ENCODE peak calls at places on chromosomes 16 and 17, in seven cellular contexts. C is left ventricle myocardium inferior; O is amygdala; D is AML-193; J is stimulated activated CD8-positive, alpha-beta memory T cell treated with anti-CD3 and anti-CD28 coated beads, Interleukin-15, amount 100 ng/mL, for 24 hours; E is posterior cingulate gyrus; B is T follicular helper cell. Y is an unnamed sample.

GRCh38 chr17:74478369-74479100 is 12.1 kb downstream of the CD300A start:
- DNase-seq in D (peak), E (no peak), J (no peak), C (no peak), O (no peak), B (no peak), Y (peak)

GRCh38 chr16:12462690-12463646 is 340.7 kb downstream of the CPPED1 start:
- DNase-seq in C (no peak), J (no peak), E (no peak), O (no peak), B (no peak), D (no peak), Y (no peak)

GRCh38 chr16:14378684-14379467 is 251.2 kb downstream of the PARN start:
- DNase-seq in B (no peak), C (no peak), J (no peak), E (peak), D (no peak), O (no peak), Y (no peak)

GRCh38 chr16:89423709-89424260 is 66.6 kb downstream of the ANKRD11 start:
- DNase-seq in O (no peak), E (no peak), B (no peak), C (peak), J (no peak), D (no peak), Y (no peak)

GRCh38 chr17:61335105-61335844 is 64.4 kb upstream of the TBX2 start:
- DNase-seq in C (no peak), E (no peak), J (no peak), D (no peak), B (no peak), O (no peak), Y (no peak)

GRCh38 chr16:26697826-26698225 is 368.9 kb upstream of the C16orf82 start:
- DNase-seq in B (no peak), J (no peak), E (no peak), D (no peak), O (no peak), C (no peak), Y (no peak)

GRCh38 chr17:1627987-1628855 is at the start of gene SLC43A2:
- DNase-seq in D (peak), B (peak), E (peak), J (peak), C (peak), O (peak), Y (peak)

GRCh38 chr17:4949321-4950074 is 1.2 kb upstream of the PFN1 start:
- DNase-seq in D (peak), O (peak), B (peak), C (peak), J (peak), E (no peak), Y (peak)

GRCh38 chr17:76274559-76274956 is 9.4 kb downstream of the UBALD2 start:
- DNase-seq in C (no peak), B (no peak), J (no peak), E (no peak), O (no peak), D (no peak), Y (no peak)

GRCh38 chr16:85354623-85355514 is 242.6 kb upstream of the CIBAR2 start:
- DNase-seq in E (no peak), B (no peak), J (no peak), C (no peak), O (no peak), D (no peak), Y (no peak)

GRCh38 chr16:58421529-58421928 is 29.3 kb downstream of the GINS3 start:
- DNase-seq in E (no peak), D (no peak), C (peak), J (no peak), O (no peak), B (no peak), Y (no peak)

GRCh38 chr17:34207572-34207971 is 47.5 kb upstream of the CCL2 start:
- DNase-seq in D (no peak), E (no peak), J (no peak), O (no peak), B (no peak), C (no peak), Y (no peak)

GRCh38 chr17:43528988-43529814 is 16.9 kb downstream of the ETV4 start:
- DNase-seq in E (no peak), J (no peak), B (no peak), C (no peak), D (no peak), O (no peak), Y (no peak)

GRCh38 chr17:56832446-56832845 is 1.3 kb downstream of the C17orf67 start:
- DNase-seq in J (no peak), D (no peak), O (no peak), E (no peak), C (no peak), B (no peak), Y (no peak)

GRCh38 chr16:732936-733335 is 6.0 kb downstream of the HAGHL start:
- DNase-seq in D (no peak), C (no peak), B (no peak), E (no peak), J (no peak), O (no peak), Y (no peak)

GRCh38 chr17:78818932-78819331 is 21.7 kb downstream of the USP36 start:
- DNase-seq in D (no peak), E (no peak), B (peak), O (no peak), C (no peak), J (no peak), Y (no peak)

GRCh38 chr17:6642592-6642991 is 1.7 kb downstream of the TXNDC17 start:
- DNase-seq in B (no peak), J (no peak), O (no peak), C (no peak), D (no peak), E (no peak), Y (no peak)

Y was measured in C1 segment of cervical spinal cord.